ENCODE peak calls at places on chromosome 4, in four cellular contexts. W is cardiac fibroblast, P is fibroblast of the aortic adventitia, Y is endodermal cell. A is an unnamed sample.

GRCh38 chr4:177367336-177367735 is 57.7 kb downstream of the NEIL3 start:
- DNase-seq in W (peak; percentile 34), P (peak; percentile 28), Y (peak; percentile 67), A (no peak)

GRCh38 chr4:183444953-183445543 is 612 bp downstream of the CDKN2AIP start:
- DNase-seq in W (peak; percentile 30), P (no peak), Y (no peak), A (peak; percentile 21)

GRCh38 chr4:1171306-1172227 is 816 bp downstream of the SPON2 start:
- DNase-seq in W (no peak), P (no peak), Y (peak; percentile 82), A (no peak)

GRCh38 chr4:176409627-176410026 is 89.9 kb downstream of the SPCS3 start:
- DNase-seq in W (peak; percentile 52), P (peak; percentile 13), Y (no peak), A (no peak)

GRCh38 chr4:34193451-34194154 is 2050.7 kb downstream of the ARAP2 start:
- DNase-seq in W (peak; percentile 48), P (peak; percentile 63), Y (no peak), A (peak; percentile 42)

GRCh38 chr4:110008540-110008939 is 95.9 kb downstream of the EGF start:
- DNase-seq in W (no peak), P (no peak), Y (no peak), A (no peak)

GRCh38 chr4:87058272-87059073 is 123.7 kb downstream of the AFF1 start:
- DNase-seq in W (no peak), P (no peak), Y (peak; percentile 86), A (no peak)

GRCh38 chr4:36332023-36332781 is 50.8 kb downstream of the DTHD1 start:
- DNase-seq in W (peak; percentile 6), P (no peak), Y (no peak), A (no peak)

GRCh38 chr4:174119051-174119450 is 164.4 kb downstream of the FBXO8 start:
- DNase-seq in W (peak; percentile 94), P (peak; percentile 80), Y (no peak), A (peak; percentile 80)

GRCh38 chr4:112060212-112060611 is 85.0 kb upstream of the FAM241A start:
- DNase-seq in W (peak; percentile 53), P (peak; percentile 36), Y (peak; percentile 53), A (peak; percentile 41)

GRCh38 chr4:87270144-87270543 is 49.7 kb upstream of the KLHL8 start:
- DNase-seq in W (peak; percentile 72), P (peak; percentile 71), Y (peak; percentile 54), A (peak; percentile 52)

GRCh38 chr4:76210502-76210901 is 3.1 kb downstream of the SCARB2 start:
- DNase-seq in W (peak; percentile 26), P (peak; percentile 31), Y (no peak), A (no peak)

GRCh38 chr4:153521467-153521866 is 55.3 kb downstream of the TMEM131L start:
- DNase-seq in W (no peak), P (no peak), Y (no peak), A (no peak)

GRCh38 chr4:26736621-26737020 is 124.0 kb upstream of the STIM2 start:
- DNase-seq in W (peak; percentile 40), P (no peak), Y (no peak), A (peak; percentile 34)

GRCh38 chr4:77158487-77158861 is 1.5 kb downstream of the CCNG2 start:
- DNase-seq in W (peak; percentile 43), P (peak; percentile 29), Y (no peak), A (no peak)

GRCh38 chr4:174156239-174156826 is 127.1 kb downstream of the FBXO8 start:
- DNase-seq in W (peak; percentile 81), P (peak; percentile 81), Y (no peak), A (peak; percentile 84)

GRCh38 chr4:133594246-133595207 is 445.4 kb downstream of the PCDH10 start:
- DNase-seq in W (peak; percentile 25), P (no peak), Y (no peak), A (peak; percentile 71)

GRCh38 chr4:7650606-7651400 is 216.1 kb upstream of the PSAPL1 start:
- DNase-seq in W (no peak), P (no peak), Y (peak; percentile 92), A (peak; percentile 37)

GRCh38 chr4:102438396-102438795 is 62.8 kb upstream of the NFKB1 start:
- DNase-seq in W (peak; percentile 89), P (peak; percentile 37), Y (no peak), A (peak; percentile 38)

DNA sequence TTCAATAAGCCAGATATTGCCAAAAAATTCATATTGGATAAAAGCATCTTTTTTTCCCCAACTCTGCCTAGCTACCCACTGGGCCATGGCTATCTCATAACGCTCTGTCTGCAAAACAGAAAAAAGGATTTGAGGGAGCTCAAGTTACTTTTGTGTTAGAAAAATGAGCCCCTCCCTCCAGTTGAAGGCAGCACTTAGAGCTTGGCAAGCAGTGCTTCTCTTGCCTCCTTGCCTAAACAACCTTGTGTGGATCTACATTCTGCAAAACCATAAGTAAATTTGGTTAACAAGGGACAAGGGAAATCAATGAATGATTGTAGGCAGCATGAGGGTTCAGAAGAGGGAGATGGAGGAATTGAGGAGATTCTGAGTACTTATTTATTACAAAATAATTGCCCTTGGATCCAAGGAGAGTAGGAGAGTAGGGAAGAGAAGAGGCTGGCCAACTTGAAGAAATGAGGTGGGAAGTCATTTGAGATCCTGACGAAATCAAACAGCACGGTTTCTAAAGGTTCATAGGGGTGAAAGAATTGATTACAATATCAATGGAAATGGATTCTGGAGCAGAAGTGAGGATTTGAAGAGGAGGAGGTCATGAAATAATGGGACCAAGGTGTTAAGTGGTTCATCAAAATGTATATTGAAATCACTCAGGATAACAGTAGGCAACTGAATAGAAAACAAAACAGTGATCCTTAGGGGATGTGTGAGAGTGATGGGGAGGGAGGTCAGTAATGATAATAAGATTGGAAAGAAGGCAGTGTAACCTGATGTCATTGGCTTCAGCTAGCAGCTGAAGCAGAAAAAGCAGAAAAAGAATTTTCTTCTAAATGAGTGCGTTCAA is 434.8 kb upstream of the IGFBP7 start:
- DNase-seq in W (no peak), P (no peak), Y (peak; percentile 38), A (no peak)
- H3K4me3 ChIP-seq in W (no peak overlapping the region), P (no peak overlapping the region), Y (no peak overlapping the region), A (no peak overlapping the region)

DNA sequence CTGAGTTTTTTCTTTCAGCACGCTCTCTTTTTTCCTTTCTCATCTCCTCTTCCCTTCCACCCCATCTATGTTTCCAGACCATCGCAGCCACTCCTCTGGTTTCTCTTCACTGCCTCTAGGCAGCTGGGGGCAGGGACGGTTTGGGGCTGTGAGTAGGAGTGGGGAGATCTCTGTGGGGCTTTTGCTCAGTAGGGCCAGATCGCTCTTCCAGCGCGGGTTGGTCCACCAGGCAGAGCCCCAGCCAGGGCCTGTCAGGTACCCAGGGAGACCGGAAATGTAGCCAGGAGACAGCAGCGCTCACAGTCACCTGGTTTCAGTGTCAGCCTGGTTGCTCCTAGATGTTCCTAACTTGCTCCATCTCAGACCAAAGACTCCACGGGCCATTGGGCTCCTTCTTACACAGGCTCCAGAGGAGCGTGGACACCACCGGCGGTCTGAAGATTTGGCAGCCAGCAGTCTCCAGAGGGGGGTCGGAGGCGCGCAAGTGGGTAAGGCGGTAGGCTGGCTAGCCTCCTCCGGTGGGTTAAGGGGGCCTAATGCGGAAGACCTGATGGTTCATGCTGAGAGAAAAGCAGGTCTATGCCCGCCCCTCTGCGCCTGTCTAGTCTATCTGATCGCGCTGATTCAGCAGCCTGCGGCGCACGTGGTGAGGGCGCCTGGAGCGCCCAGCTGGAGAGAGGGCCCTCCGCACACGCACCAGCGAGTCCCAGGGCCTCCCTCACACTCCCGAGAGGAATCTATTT is 1.8 kb downstream of the FGF5 start:
- DNase-seq in W (peak; percentile 52), P (peak; percentile 57), Y (peak; percentile 78), A (peak; percentile 21)
- H3K4me3 ChIP-seq in W (peak overlapping the region; percentile 28), P (peak overlapping the region; percentile 77), Y (peak overlapping the region; percentile 27), A (peak overlapping the region; percentile 22)

DNA sequence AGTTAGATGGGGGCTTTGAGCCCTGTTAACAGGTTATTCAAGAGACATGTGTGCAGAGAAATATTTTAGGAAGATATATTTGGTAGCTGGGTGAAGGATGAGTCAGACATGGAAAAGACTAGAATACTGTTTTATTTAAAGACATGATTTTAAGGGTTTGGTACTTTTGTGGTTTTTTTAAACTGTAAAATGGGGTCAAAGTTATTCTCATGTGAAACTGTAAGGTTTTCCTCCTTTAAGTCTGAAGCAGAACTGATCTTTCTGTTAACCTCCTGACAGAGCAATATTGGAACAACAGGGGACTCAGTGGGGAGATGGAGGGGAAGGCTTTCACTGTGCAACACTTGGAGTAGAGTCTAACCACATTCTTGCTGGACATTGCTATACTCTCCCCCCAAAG is 112.4 kb upstream of the LSM6 start:
- DNase-seq in W (no peak), P (no peak), Y (no peak), A (no peak)
- H3K4me3 ChIP-seq in W (no peak overlapping the region), P (no peak overlapping the region), Y (no peak overlapping the region), A (no peak overlapping the region)

DNA sequence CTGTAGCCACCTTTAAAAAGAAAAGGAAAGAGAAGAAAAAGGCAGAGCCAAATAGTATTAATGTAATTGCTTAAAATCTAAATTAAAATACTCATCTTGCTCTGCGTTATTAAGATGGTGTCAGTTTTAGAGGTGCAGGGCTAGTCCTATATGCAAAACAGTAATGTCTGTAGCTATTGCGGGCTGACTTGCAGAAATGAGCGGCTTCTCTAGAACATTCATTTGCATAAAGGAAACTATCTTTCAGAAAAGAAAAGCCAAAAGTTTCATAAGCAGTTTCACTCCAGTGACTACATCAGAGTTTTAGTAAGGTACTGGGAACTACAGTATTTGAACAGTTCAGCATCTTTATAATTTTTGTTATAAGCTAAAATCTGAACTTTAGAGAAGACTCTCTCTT is 6.0 kb downstream of the SMAD1 start:
- DNase-seq in W (no peak), P (no peak), Y (no peak), A (no peak)
- H3K4me3 ChIP-seq in W (no peak overlapping the region), P (no peak overlapping the region), Y (no peak overlapping the region), A (no peak overlapping the region)

GRCh38 chr4:145934434-145935047 is 4.1 kb downstream of the ZNF827 start:
- DNase-seq in W (no peak), P (no peak), Y (no peak), A (no peak)
- H3K4me3 ChIP-seq in W (no peak overlapping the region), P (no peak overlapping the region), Y (peak overlapping the region; percentile 86), A (no peak overlapping the region)

DNA sequence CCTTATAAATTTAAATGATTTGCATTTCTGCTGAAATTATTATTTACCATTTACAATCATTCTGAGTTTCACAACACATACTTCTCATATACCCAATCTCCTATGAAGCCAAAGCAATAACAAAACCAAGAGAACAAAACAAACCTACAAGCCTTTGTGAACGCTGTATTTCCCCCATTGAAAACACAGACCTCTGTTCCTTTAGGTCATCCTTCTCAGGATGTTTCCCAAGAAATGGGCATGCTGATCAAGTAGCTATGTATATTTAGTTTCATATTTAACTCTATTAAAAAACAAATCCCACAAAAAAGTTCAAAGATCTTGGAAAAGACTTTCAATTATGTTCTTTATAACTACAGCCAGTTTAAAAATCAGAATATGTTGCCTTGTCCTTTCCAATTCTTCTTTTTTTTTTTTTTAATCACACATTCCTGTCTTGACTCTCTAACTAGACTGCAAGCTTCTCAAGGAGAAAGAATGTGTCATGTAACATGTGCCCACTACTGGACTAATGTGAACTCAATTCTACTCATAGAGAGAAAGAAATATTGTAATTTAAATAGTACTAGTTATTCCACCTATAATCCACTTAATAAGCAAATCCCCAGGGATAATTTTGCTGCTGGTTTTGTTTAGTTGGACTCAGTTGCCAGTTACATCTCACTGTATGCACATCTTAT is 84.3 kb upstream of the PRSS48 start:
- DNase-seq in W (peak; percentile 53), P (peak; percentile 46), Y (no peak), A (no peak)
- H3K4me3 ChIP-seq in W (no peak overlapping the region), P (no peak overlapping the region), Y (no peak overlapping the region), A (no peak overlapping the region)

DNA sequence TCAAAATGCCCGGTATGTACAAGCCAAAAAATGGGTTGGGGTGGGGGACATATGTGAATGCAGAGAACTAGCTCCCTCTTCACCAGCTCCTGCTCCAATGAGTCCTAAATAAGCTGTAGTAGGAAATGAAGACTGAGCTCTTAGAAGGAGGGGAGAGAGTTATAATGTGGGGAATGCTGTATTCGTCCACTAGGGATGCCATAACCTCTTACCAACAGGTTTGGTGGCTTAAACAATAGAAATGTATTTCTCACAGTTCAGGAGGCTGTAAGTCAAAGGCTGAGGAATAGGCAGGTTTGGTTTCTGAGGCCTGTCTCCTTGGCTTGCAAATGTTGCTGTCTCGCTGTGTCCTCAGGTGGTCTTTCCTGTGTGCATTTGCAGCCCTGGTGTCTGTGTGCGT is 4.4 kb upstream of the INPP4B start:
- DNase-seq in W (peak; percentile 17), P (peak; percentile 14), Y (no peak), A (no peak)
- H3K4me3 ChIP-seq in W (no peak overlapping the region), P (no peak overlapping the region), Y (no peak overlapping the region), A (no peak overlapping the region)